ENCODE peak calls at places on chromosomes 11 and 22, in five cellular contexts. One of them, this sample, is unnamed.

GRCh38 chr11:57802411-57802810 is 40.8 kb downstream of the CTNND1 start:
- DNase-seq in epithelial cell of esophagus: no peak
- DNase-seq in GM03348: no peak
- DNase-seq in Calu3: no peak
- DNase-seq in SW 1271: no peak
- DNase-seq in this sample: no peak

GRCh38 chr11:75337195-75337654 is 14.2 kb downstream of the ARRB1 start:
- DNase-seq in epithelial cell of esophagus: peak
- DNase-seq in GM03348: peak
- DNase-seq in Calu3: no peak
- DNase-seq in SW 1271: no peak
- DNase-seq in this sample: peak

GRCh38 chr11:12602421-12602820 is 71.8 kb upstream of the TEAD1 start:
- DNase-seq in epithelial cell of esophagus: no peak
- DNase-seq in GM03348: peak
- DNase-seq in Calu3: no peak
- DNase-seq in SW 1271: no peak
- DNase-seq in this sample: no peak

GRCh38 chr11:20626279-20626678 is 26.9 kb downstream of the SLC6A5 start:
- DNase-seq in epithelial cell of esophagus: no peak
- DNase-seq in GM03348: no peak
- DNase-seq in Calu3: no peak
- DNase-seq in SW 1271: no peak
- DNase-seq in this sample: no peak

GRCh38 chr11:67497656-67498291 is 7.4 kb downstream of the PITPNM1 start:
- DNase-seq in epithelial cell of esophagus: no peak
- DNase-seq in GM03348: no peak
- DNase-seq in Calu3: no peak
- DNase-seq in SW 1271: no peak
- DNase-seq in this sample: no peak

GRCh38 chr11:92789761-92790160 is 179.7 kb upstream of the MTNR1B start:
- DNase-seq in epithelial cell of esophagus: no peak
- DNase-seq in GM03348: no peak
- DNase-seq in Calu3: no peak
- DNase-seq in SW 1271: no peak
- DNase-seq in this sample: no peak

GRCh38 chr11:10026514-10026913 is 267.5 kb downstream of the SBF2 start:
- DNase-seq in epithelial cell of esophagus: no peak
- DNase-seq in GM03348: peak
- DNase-seq in Calu3: no peak
- DNase-seq in SW 1271: no peak
- DNase-seq in this sample: no peak

GRCh38 chr22:27174970-27175369 is 517.6 kb downstream of the MIAT start:
- DNase-seq in epithelial cell of esophagus: no peak
- DNase-seq in GM03348: no peak
- DNase-seq in Calu3: no peak
- DNase-seq in SW 1271: no peak
- DNase-seq in this sample: no peak

GRCh38 chr11:27216268-27217149 is 146.5 kb downstream of the CCDC34 start:
- DNase-seq in epithelial cell of esophagus: no peak
- DNase-seq in GM03348: peak
- DNase-seq in Calu3: no peak
- DNase-seq in SW 1271: no peak
- DNase-seq in this sample: no peak

GRCh38 chr11:130580372-130580771 is 131.9 kb downstream of the ADAMTS15 start:
- DNase-seq in epithelial cell of esophagus: peak
- DNase-seq in GM03348: peak
- DNase-seq in Calu3: peak
- DNase-seq in SW 1271: no peak
- DNase-seq in this sample: peak

GRCh38 chr11:123582992-123583504 is 71.4 kb downstream of the SCN3B start:
- DNase-seq in epithelial cell of esophagus: no peak
- DNase-seq in GM03348: no peak
- DNase-seq in Calu3: no peak
- DNase-seq in SW 1271: no peak
- DNase-seq in this sample: no peak

This sample was measured in trophoblast cell.